ENCODE peak calls at places on chromosomes 1 and 21, in five cellular contexts. D is HCT116, P is hepatocyte, S is Peyer's patch, E is cardiac muscle cell. O is an unnamed sample.

GRCh38 chr21:39175154-39175553 is 8.1 kb downstream of the PSMG1 start:
- DNase-seq in P (peak; percentile 29), D (no peak), E (peak; percentile 36), S (no peak), O (no peak)

GRCh38 chr1:19665044-19665455 is 375 bp downstream of the HTR6 start:
- DNase-seq in E (no peak), D (no peak), S (no peak), P (no peak), O (no peak)

GRCh38 chr1:23081376-23081775 is 62.1 kb downstream of the KDM1A start:
- DNase-seq in P (no peak), S (no peak), D (no peak), E (no peak), O (no peak)

GRCh38 chr1:100107696-100108095 is 25.0 kb downstream of the SASS6 start:
- DNase-seq in P (no peak), E (no peak), S (no peak), D (no peak), O (no peak)

GRCh38 chr1:169245706-169246105 is 121.9 kb downstream of the NME7 start:
- DNase-seq in E (no peak), P (no peak), S (no peak), D (no peak), O (no peak)

GRCh38 chr1:15714438-15715136 is 21.5 kb upstream of the SLC25A34 start:
- DNase-seq in P (no peak), E (peak; percentile 84), S (no peak), D (no peak), O (peak; percentile 7)

GRCh38 chr1:230416430-230416829 is 9.7 kb downstream of the PGBD5 start:
- DNase-seq in E (no peak), D (no peak), S (no peak), P (no peak), O (no peak)

GRCh38 chr1:31102501-31102950 is 37.0 kb upstream of the PUM1 start:
- DNase-seq in S (no peak), D (no peak), E (peak; percentile 73), P (peak; percentile 51), O (peak; percentile 66)

GRCh38 chr21:26659181-26659580 is 86.1 kb upstream of the CYYR1 start:
- DNase-seq in S (no peak), P (no peak), E (no peak), D (no peak), O (no peak)

GRCh38 chr1:33433509-33434362 is 2.8 kb upstream of the PHC2 start:
- DNase-seq in P (peak; percentile 80), D (peak; percentile 99), E (peak; percentile 97), S (no peak), O (peak; percentile 100)

GRCh38 chr1:245566952-245567351 is 412.2 kb downstream of the KIF26B start:
- DNase-seq in D (no peak), E (no peak), P (peak; percentile 18), S (no peak), O (no peak)

GRCh38 chr1:38773483-38773882 is 86.1 kb downstream of the RRAGC start:
- DNase-seq in P (no peak), S (no peak), D (no peak), E (no peak), O (no peak)

GRCh38 chr1:224513787-224514209 is 79.2 kb upstream of the WDR26 start:
- DNase-seq in E (peak; percentile 85), D (peak; percentile 68), P (peak; percentile 88), S (peak; percentile 87), O (no peak)

GRCh38 chr1:2414297-2414958 is 2.1 kb upstream of the PEX10 start:
- DNase-seq in D (no peak), E (peak; percentile 68), P (peak; percentile 86), S (peak; percentile 85), O (no peak)

GRCh38 chr1:216325946-216326345 is 97.3 kb downstream of the USH2A start:
- DNase-seq in D (no peak), E (no peak), S (no peak), P (no peak), O (no peak)

GRCh38 chr1:109777980-109778625 is 14.4 kb upstream of the EPS8L3 start:
- DNase-seq in P (no peak), D (no peak), S (no peak), E (no peak), O (no peak)

GRCh38 chr1:182185147-182185546 is 123.6 kb upstream of the ZNF648 start:
- DNase-seq in D (no peak), S (no peak), E (no peak), P (no peak), O (no peak)

GRCh38 chr1:245475961-245476522 is 321.3 kb downstream of the KIF26B start:
- DNase-seq in P (no peak), E (peak; percentile 38), D (no peak), S (no peak), O (no peak)

GRCh38 chr1:215710340-215710971 is 143.4 kb downstream of the KCTD3 start:
- DNase-seq in S (no peak), P (peak; percentile 76), E (peak; percentile 58), D (peak; percentile 68), O (peak; percentile 24)

GRCh38 chr21:35254006-35254751 is 205.1 kb upstream of the RUNX1 start:
- DNase-seq in S (no peak), P (peak; percentile 32), D (no peak), E (peak; percentile 88), O (peak; percentile 98)

GRCh38 chr21:40120944-40121575 is 253.8 kb downstream of the PCP4 start:
- DNase-seq in S (no peak), P (peak; percentile 50), E (peak; percentile 4), D (no peak), O (no peak)

GRCh38 chr1:24018611-24019580 is 38.8 kb upstream of the SRSF10 start:
- DNase-seq in E (peak; percentile 100), D (peak; percentile 79), P (peak; percentile 98), S (peak; percentile 93), O (peak; percentile 98)

GRCh38 chr1:205325334-205325884 is 3.9 kb upstream of the NUAK2 start:
- DNase-seq in E (peak; percentile 88), P (peak; percentile 81), D (peak; percentile 63), S (peak; percentile 51), O (peak; percentile 57)

GRCh38 chr1:109307363-109308021 is 681 bp upstream of the MYBPHL start:
- DNase-seq in E (no peak), P (peak; percentile 70), D (no peak), S (peak; percentile 70), O (no peak)

GRCh38 chr1:6850537-6850936 is 65.3 kb downstream of the CAMTA1 start:
- DNase-seq in D (no peak), S (no peak), E (no peak), P (no peak), O (no peak)

GRCh38 chr1:145994391-145995120 is 1.8 kb downstream of the TXNIP start:
- DNase-seq in P (no peak), D (no peak), E (no peak), S (no peak), O (no peak)

GRCh38 chr1:175206687-175207086 is 14.1 kb upstream of the KIAA0040 start:
- DNase-seq in S (no peak), D (no peak), E (peak; percentile 7), P (no peak), O (no peak)

GRCh38 chr1:239841635-239842034 is 250.0 kb upstream of the FMN2 start:
- DNase-seq in S (no peak), D (no peak), E (no peak), P (no peak), O (no peak)

GRCh38 chr1:18211764-18212163 is 104.2 kb downstream of the IGSF21 start:
- DNase-seq in E (no peak), D (no peak), P (no peak), S (no peak), O (no peak)

DNA sequence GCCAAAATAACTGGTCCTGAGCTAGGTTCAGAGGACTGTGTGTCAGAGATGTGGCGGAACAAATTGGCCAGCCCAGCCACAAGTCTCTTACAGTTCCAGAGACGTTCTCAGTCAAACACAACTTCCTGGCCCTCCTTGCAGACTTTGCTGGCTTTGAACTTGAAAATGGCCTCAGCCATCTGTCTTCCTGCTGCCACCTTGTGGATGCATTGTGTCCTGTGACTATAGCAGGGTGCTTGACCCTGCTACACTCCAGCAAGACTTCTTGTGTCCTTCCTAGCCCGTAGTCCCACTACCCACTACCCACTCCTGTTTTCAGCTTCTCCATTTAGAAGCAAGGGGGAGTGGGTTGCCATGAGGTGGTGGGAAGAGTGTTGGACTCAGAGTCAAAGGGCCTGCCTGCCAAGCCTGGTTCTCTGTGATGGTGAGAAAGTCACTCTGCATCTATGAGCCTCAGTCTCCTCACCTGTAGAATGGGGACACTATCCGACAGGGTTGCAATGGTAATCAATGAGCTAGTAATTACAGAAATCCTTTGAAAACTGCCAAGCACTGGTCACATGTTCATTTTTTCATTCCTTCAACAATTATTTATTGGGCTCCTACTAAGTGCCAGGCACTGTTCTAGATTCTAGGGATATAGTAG is 109.9 kb downstream of the IGSF21 start:
- DNase-seq in E (peak; percentile 21), P (peak; percentile 37), D (peak; percentile 31), S (no peak), O (no peak)
- TF ChIP-seq CTCF in E (peak; percentile 26), P (peak; percentile 46), D (peak; percentile 78), S (no peak), O (peak; percentile 28)

GRCh38 chr1:83060216-83060615 is 938.7 kb downstream of the TTLL7 start:
- DNase-seq in S (no peak), D (no peak), P (peak; percentile 17), E (no peak), O (no peak)
- TF ChIP-seq CTCF in S (no peak), D (no peak), P (no peak), E (no peak), O (no peak)

GRCh38 chr21:46022551-46023107 is 41.1 kb downstream of the COL6A1 start:
- DNase-seq in P (peak; percentile 4), S (no peak), E (no peak), D (no peak), O (no peak)
- TF ChIP-seq CTCF in P (no peak), S (no peak), E (no peak), D (no peak), O (no peak)

GRCh38 chr1:37040773-37041172 is 6.5 kb upstream of the GRIK3 start:
- DNase-seq in E (no peak), D (no peak), S (no peak), P (no peak), O (no peak)
- TF ChIP-seq CTCF in E (no peak), D (no peak), S (no peak), P (no peak), O (no peak)

DNA sequence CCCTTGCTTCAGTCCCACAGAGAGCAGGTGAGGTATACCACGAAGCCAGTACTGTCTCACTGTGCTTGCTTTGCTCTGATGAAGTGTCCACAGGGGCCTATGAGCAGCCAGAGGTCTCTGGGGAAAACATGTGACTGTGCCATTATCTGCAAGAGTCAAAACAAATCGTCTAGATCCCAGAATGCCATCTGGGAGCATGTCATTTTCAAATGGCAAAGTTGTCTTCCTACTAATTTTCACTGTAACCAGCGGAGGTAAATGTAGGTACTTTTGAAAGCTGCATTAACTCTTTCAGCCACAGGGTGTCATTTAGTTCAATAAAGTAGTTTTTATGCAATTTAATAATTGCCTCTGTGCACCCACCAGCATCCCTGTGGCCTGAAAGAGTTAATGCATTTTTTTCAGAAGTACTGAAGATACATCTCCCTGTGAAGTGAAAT is 173.6 kb upstream of the SGIP1 start:
- DNase-seq in P (no peak), S (no peak), D (no peak), E (no peak), O (no peak)
- TF ChIP-seq CTCF in P (no peak), S (no peak), D (peak; percentile 20), E (peak; percentile 7), O (no peak)

DNA sequence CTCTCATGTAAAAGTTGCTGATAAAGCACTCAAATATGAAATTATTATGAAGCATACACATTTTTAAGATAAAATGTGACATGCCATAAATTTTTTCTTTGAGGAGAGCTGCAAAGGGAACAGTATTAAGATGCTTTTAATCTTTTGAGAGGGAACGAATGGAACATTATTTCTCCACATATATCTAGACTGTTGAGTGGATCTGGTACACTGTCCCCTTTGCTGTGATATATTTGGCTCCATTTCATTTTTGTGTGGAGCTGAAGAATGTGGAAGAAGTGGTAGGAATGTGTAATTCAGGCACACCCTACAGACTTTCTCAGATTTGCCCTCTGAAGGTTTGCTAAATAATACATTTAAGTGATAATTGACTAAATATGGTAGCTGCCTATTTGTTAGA is 31.7 kb downstream of the PGM1 start:
- DNase-seq in S (no peak), P (no peak), E (peak; percentile 81), D (no peak), O (no peak)
- TF ChIP-seq CTCF in S (no peak), P (no peak), E (peak; percentile 32), D (peak; percentile 16), O (peak; percentile 43)